ENCODE peak calls at places on chromosomes 1 and 21, in four cellular contexts. B is cardiac fibroblast, S is uterus, W is fibroblast of mammary gland. D is an unnamed sample.

GRCh38 chr1:175530167-175530566 is 213.2 kb downstream of the TNR start:
- DNase-seq in B (no peak), W (no peak), S (no peak), D (no peak)

GRCh38 chr1:30452925-30453324 is 270.5 kb downstream of the MATN1 start:
- DNase-seq in B (no peak), W (no peak), S (no peak), D (no peak)

GRCh38 chr1:48182441-48182840 is 40.1 kb upstream of the SLC5A9 start:
- DNase-seq in S (no peak), W (no peak), B (no peak), D (no peak)

GRCh38 chr1:246876423-246876822 is 55.3 kb downstream of the AHCTF1 start:
- DNase-seq in W (no peak), B (no peak), S (no peak), D (no peak)

GRCh38 chr1:87169250-87169910 is 159.3 kb upstream of the LMO4 start:
- DNase-seq in W (no peak), S (no peak), B (no peak), D (no peak)

GRCh38 chr1:11157867-11158266 is 31.3 kb upstream of the ANGPTL7 start:
- DNase-seq in S (peak), B (peak), W (peak), D (peak)

GRCh38 chr1:21781971-21782867 is 730 bp downstream of the USP48 start:
- DNase-seq in W (peak), S (no peak), B (peak), D (no peak)

GRCh38 chr21:15015622-15016471 is 49.0 kb downstream of the NRIP1 start:
- DNase-seq in S (no peak), W (peak), B (peak), D (no peak)

GRCh38 chr1:21752186-21752585 is 30.8 kb downstream of the USP48 start:
- DNase-seq in B (no peak), S (no peak), W (no peak), D (no peak)

GRCh38 chr1:77976433-77977076 is 2.3 kb downstream of the FUBP1 start:
- DNase-seq in W (no peak), S (no peak), B (no peak), D (no peak)

GRCh38 chr1:212635141-212635601 is 26.6 kb downstream of the ATF3 start:
- DNase-seq in S (no peak), B (peak), W (no peak), D (no peak)

GRCh38 chr1:43067856-43068751 is 104.0 kb downstream of the EBNA1BP2 start:
- DNase-seq in S (no peak), B (no peak), W (no peak), D (no peak)

GRCh38 chr21:33230518-33231324 is 983 bp downstream of the IFNAR2 start:
- DNase-seq in W (peak), S (peak), B (peak), D (no peak)

GRCh38 chr21:33229776-33230517 is at the start of gene IFNAR2:
- DNase-seq in S (peak), B (peak), W (peak), D (no peak)

GRCh38 chr21:33234618-33235520 is 5.1 kb downstream of the IFNAR2 start:
- DNase-seq in B (no peak), S (no peak), W (no peak), D (no peak)

GRCh38 chr21:33231526-33231925 is 1.8 kb downstream of the IFNAR2 start:
- DNase-seq in B (no peak), S (no peak), W (no peak), D (no peak)

DNA sequence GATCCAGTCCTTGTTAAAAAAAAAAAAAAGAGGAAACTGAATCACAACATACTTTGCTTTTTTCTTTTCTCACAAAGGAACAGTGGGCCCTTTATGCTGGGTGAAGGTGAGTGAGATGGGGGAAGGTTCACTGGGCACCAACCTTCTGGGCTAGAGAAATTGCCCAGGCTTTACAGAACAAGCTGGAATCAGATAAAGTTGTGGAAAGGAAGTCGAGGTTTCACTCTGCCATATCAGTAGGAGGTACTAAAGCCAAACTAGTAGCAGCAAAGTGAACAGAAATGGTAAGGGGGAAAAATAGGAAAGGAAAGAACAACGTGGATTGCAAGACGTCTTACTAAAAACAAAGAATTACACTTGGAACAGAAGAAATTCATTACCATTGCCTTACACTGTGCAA is 2.9 kb downstream of the IFNAR2 start:
- DNase-seq in W (no peak), S (no peak), B (peak), D (no peak)
- H3K4me3 ChIP-seq in W (no peak), S (no peak), B (no peak), D (no peak)

GRCh38 chr1:25614466-25615171 is 2.0 kb upstream of the MAN1C1 start:
- DNase-seq in B (no peak), W (no peak), S (no peak), D (peak)

GRCh38 chr1:25616932-25617625 is 488 bp downstream of the MAN1C1 start:
- DNase-seq in W (no peak), B (no peak), S (peak), D (no peak)

GRCh38 chr1:25615172-25615541 is 1.4 kb upstream of the MAN1C1 start:
- DNase-seq in B (no peak), S (no peak), W (no peak), D (no peak)

GRCh38 chr1:25616080-25616931 is at the start of gene MAN1C1:
- DNase-seq in W (peak), S (peak), B (peak), D (peak)

DNA sequence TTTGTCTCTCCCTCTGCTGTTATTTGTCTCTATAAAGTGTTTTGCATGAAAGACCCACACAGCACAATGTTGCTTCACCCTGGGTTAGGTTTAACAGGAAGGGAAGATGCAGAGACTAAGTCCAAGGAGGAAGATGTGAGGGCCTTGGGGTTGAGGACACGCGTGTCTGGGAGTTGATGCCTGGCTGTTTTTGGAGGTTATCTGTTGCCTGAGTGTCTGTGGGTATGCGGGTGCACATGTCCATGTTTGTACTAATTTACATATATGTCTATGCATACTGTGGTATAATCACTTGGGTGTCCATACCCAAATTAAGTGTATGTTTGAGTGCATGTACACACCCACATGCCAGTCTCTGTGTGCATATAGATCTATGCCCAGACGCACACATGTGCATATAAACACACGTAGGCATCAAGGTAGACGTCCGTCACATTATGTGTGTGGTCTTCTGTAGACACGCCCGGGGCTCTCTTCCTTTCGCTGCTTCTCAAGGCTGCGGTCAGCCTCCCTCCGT is 970 bp upstream of the MAN1C1 start:
- DNase-seq in S (no peak), W (no peak), B (no peak), D (no peak)
- H3K4me3 ChIP-seq in S (peak), W (peak), B (peak), D (peak)

DNA sequence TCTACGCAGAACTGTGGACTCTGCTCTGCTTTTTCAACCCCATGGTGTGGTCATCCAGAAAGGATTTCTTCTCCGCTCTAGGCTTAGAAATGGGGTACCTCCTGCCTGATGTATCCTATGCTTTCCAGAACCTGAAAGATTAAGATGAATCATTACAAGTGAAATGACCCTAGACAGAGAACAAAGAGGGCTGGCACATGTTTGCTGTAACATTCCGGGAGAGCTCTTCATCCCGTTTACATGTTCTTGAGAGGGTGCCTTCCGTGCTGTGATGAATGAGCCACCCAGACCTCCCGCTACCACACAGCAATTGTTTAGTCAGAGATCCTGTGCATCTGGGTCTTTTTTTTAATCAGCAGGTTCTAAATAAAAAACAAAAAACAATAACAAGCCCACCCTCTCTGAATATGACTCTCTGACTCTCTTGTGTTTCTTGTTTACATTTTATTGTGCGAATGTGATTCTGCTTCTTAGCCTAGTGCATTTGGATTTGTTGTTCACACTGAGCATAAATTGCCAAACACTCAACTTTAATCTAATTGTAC is 87.0 kb downstream of the GPR88 start:
- DNase-seq in B (no peak), W (peak), S (no peak), D (no peak)
- H3K4me3 ChIP-seq in B (no peak), W (no peak), S (no peak), D (no peak)

GRCh38 chr1:26289158-26290059 is 9.5 kb downstream of the SH3BGRL3 start:
- DNase-seq in B (no peak), S (no peak), W (no peak), D (no peak)

GRCh38 chr1:26291939-26292338 is 12.1 kb downstream of the SH3BGRL3 start:
- DNase-seq in S (no peak), B (no peak), W (no peak), D (no peak)

GRCh38 chr1:26290416-26291261 is 10.8 kb downstream of the SH3BGRL3 start:
- DNase-seq in S (no peak), W (no peak), B (no peak), D (no peak)

GRCh38 chr1:26290061-26290415 is 10.2 kb downstream of the SH3BGRL3 start:
- DNase-seq in W (no peak), B (no peak), S (no peak), D (no peak)

DNA sequence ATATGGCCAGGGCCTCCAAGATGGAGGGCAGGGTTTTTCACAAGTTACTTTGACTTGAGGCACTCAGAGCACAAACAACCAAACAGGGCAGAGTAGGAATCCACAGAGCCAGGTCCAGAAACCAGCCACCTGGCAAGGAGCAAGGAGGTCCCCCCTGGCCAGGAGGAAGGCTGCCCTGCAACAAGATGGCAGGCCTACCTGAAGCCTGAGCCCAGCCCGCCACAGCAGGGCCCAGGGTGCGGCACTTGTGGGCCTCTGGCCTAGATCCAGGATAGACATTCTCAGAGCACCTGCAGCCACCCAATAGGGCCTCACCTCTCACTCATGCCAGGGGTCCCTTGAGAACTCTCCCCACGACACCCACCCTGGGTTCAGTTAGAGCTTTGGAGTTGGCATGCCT is 11.5 kb downstream of the SH3BGRL3 start:
- DNase-seq in S (no peak), W (no peak), B (no peak), D (no peak)
- H3K4me3 ChIP-seq in S (no peak), W (no peak), B (no peak), D (no peak)

D was measured in right atrium auricular region.